ENCODE peak calls at places on chromosomes 5 and 9, in eight cellular contexts. Y is heart right ventricle; Q is CD8-positive, alpha-beta memory T cell; W is right cardiac atrium; C is GM23338; J is tibial artery; I is body of pancreas; M is RWPE2. G is an unnamed sample. For H3K4me1, the result is how much of the 10 kb centered on the place peaks cover.

GRCh38 chr5:128111818-128112448 is 28.4 kb downstream of the SLC12A2 start:
- DNase-seq in I (no peak), M (no peak), Q (no peak), C (no peak), W (no peak), J (no peak), Y (no peak), G (no peak)

GRCh38 chr5:62256161-62257017 is 49.6 kb upstream of the KIF2A start:
- DNase-seq in Q (no peak), W (no peak), I (peak), C (no peak), J (no peak), Y (no peak), M (no peak), G (no peak)

GRCh38 chr9:69086769-69087168 is 51.2 kb downstream of the FXN start:
- DNase-seq in Q (no peak), M (no peak), C (no peak), W (no peak), I (no peak), Y (no peak), J (no peak), G (no peak)

GRCh38 chr5:137836997-137837396 is 30.7 kb upstream of the MYOT start:
- DNase-seq in I (no peak), Y (no peak), C (no peak), J (no peak), Q (no peak), W (no peak), M (no peak), G (no peak)

GRCh38 chr5:144237851-144238250 is 67.2 kb downstream of the KCTD16 start:
- DNase-seq in M (no peak), J (no peak), I (no peak), Q (no peak), W (no peak), Y (no peak), C (no peak), G (no peak)

GRCh38 chr5:1319436-1320343 is 24.8 kb upstream of the TERT start:
- DNase-seq in I (no peak), Y (no peak), J (no peak), Q (no peak), W (no peak), C (no peak), M (peak), G (no peak)

GRCh38 chr5:980941-981340 is 27.7 kb upstream of the NKD2 start:
- DNase-seq in M (no peak), J (no peak), W (no peak), I (no peak), Q (no peak), C (no peak), Y (no peak), G (peak)

GRCh38 chr5:76455531-76456132 is 52.5 kb downstream of the IQGAP2 start:
- DNase-seq in Q (no peak), J (no peak), I (no peak), M (no peak), Y (no peak), C (no peak), W (no peak), G (no peak)

GRCh38 chr9:76876098-76876497 is 29.8 kb downstream of the PRUNE2 start:
- DNase-seq in I (no peak), W (no peak), J (no peak), C (no peak), Q (no peak), M (no peak), Y (no peak), G (no peak)

GRCh38 chr9:81594415-81594814 is 94.9 kb downstream of the TLE1 start:
- DNase-seq in Y (no peak), W (no peak), M (no peak), C (no peak), J (no peak), Q (no peak), I (no peak), G (no peak)

GRCh38 chr5:120682851-120683250 is 218.8 kb downstream of the PRR16 start:
- DNase-seq in Q (no peak), I (no peak), C (no peak), Y (no peak), M (no peak), W (no peak), J (no peak), G (peak)

GRCh38 chr5:42570946-42571625 is 147.8 kb downstream of the GHR start:
- DNase-seq in I (no peak), Q (no peak), J (no peak), W (no peak), Y (no peak), M (no peak), C (no peak), G (no peak)

GRCh38 chr5:31270396-31270795 is 76.9 kb downstream of the CDH6 start:
- DNase-seq in Q (no peak), J (no peak), I (no peak), W (no peak), C (peak), M (no peak), Y (no peak), G (no peak)

GRCh38 chr9:12464368-12464767 is 228.8 kb upstream of the TYRP1 start:
- DNase-seq in C (no peak), M (no peak), W (no peak), Y (no peak), J (no peak), I (no peak), Q (no peak), G (no peak)

GRCh38 chr9:93589688-93590087 is 13.3 kb downstream of the PHF2 start:
- DNase-seq in M (no peak), Q (no peak), J (peak), I (no peak), W (no peak), C (no peak), Y (no peak), G (no peak)

DNA sequence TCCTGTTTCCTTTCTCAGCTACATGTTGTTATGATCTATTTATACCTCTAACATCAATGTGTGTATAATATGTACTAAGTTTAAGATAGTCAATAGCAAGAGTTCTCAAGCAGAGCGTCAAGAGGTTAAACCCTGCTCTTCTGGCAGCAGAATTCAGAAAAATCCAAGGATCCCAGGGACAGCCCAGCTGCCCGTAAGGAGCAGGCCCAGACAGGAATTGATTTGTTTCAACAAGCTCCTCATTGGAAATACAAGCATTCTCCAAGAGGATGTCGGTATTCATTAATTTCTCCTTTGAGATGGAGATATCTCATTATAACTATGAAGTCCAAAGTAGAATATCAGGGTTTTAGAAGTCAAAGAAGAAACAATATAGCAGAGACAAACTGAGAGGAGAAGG is 14.9 kb downstream of the EFNA5 start:
- DNase-seq in M (no peak), I (no peak), Q (no peak), J (no peak), C (peak), W (no peak), Y (no peak), G (no peak)
- H3K4me1 ChIP-seq in M (under half), I (under half), Q (under half), J (under half), C (under half), W (under half), Y (under half), G (under half)

GRCh38 chr5:87137280-87137679 is 130.4 kb upstream of the RASA1 start:
- DNase-seq in I (no peak), Y (peak), W (peak), Q (no peak), M (no peak), J (peak), C (no peak), G (no peak)
- H3K27ac ChIP-seq in I (no peak), Y (no peak), W (no peak), Q (no peak), M (no peak), J (peak), C (no peak), G (no peak)

GRCh38 chr5:176618783-176619182 is 8.8 kb upstream of the GPRIN1 start:
- DNase-seq in M (no peak), Q (no peak), Y (no peak), J (no peak), W (no peak), C (no peak), I (no peak), G (no peak)
- H3K4me3 ChIP-seq in M (no peak), Q (no peak), Y (no peak), J (no peak), W (no peak), C (peak), I (no peak), G (no peak)

DNA sequence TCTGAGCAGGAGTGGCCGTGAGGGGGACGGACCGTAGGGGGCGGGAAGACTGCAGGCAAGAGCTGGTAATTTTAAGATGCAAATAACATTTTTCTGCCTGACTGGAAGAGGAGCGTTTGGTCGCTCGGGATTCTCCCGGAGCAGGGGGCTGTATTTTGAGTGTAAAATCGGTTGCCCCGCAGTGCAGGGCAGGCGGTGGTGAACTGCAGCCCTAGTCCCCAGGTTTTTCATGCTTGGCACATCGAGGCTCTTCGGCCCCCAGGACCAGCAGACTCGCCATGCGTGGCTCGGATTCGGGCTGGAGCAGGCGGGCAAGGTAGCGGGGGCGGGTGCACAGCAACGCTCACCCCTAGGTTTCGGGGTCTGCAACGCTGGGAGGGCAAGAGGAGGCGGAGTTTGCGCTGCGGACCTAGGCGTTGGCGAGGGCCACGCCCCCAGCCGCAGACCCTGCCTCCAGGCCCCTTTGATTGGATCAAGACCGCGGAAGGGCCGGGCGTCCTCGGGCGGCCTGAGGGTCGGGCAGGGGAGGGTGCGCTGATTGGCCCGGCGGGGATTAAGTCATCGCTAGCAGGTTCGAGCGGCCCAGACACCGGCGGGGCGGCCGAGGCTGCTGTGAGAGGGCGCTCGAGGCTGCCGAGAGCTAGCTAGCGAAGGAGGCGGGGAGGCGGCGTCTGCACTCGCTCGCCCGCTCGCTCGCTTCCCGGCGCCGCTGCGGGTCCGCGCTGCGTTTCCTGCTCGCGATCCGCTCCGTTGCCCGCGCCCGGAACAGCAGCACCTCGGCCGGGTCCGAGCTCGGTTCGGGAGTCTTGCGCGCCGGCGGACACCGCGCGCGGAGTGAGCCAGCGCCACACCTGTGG is at the start of gene ARHGAP26:
- DNase-seq in C (peak), W (peak), Q (peak), Y (peak), J (peak), M (peak), I (peak), G (peak)
- H3K4me1 ChIP-seq in C (under half), W (under half), Q (under half), Y (under half), J (under half), M (under half), I (under half), G (under half)

GRCh38 chr5:57718155-57718554 is 235.5 kb upstream of the ACTBL2 start:
- DNase-seq in J (no peak), I (no peak), Y (no peak), C (no peak), W (no peak), Q (no peak), M (no peak), G (no peak)
- H3K27ac ChIP-seq in J (no peak), I (no peak), Y (no peak), C (no peak), W (no peak), Q (no peak), M (no peak), G (no peak)

GRCh38 chr5:180807654-180808414 is 5.2 kb upstream of the MGAT1 start:
- DNase-seq in M (peak), Q (no peak), Y (no peak), I (no peak), C (no peak), J (no peak), W (no peak), G (peak)
- H3K4me3 ChIP-seq in M (peak), Q (peak), Y (peak), I (no peak), C (peak), J (peak), W (peak), G (no peak)

G was measured in SJSA1.